ENCODE peak calls at places on chromosomes 11 and 22, in five cellular contexts. E, G, W, S and J are unnamed samples.

GRCh38 chr11:100903284-100903683 is 216.2 kb downstream of the ARHGAP42 start:
- DNase-seq in S (no peak), E (no peak), G (peak), W (no peak), J (no peak)

GRCh38 chr11:58659404-58659803 is 36.9 kb downstream of the CNTF start:
- DNase-seq in E (no peak), G (peak), S (no peak), W (no peak), J (no peak)

GRCh38 chr11:78310500-78310909 is 107.1 kb downstream of the GAB2 start:
- DNase-seq in G (no peak), W (peak), S (peak), E (peak), J (no peak)

GRCh38 chr22:24184057-24184798 is 2.9 kb downstream of the SUSD2 start:
- DNase-seq in E (no peak), S (no peak), W (no peak), G (no peak), J (no peak)

GRCh38 chr11:2382927-2383822 is 6.1 kb downstream of the CD81 start:
- DNase-seq in E (no peak), S (no peak), G (no peak), W (peak), J (no peak)

GRCh38 chr11:71086687-71087258 is 165.6 kb downstream of the SHANK2 start:
- DNase-seq in S (no peak), G (peak), E (no peak), W (no peak), J (no peak)

GRCh38 chr22:48506506-48507145 is 1321.0 kb downstream of the BRD1 start:
- DNase-seq in W (no peak), E (no peak), G (no peak), S (no peak), J (no peak)

GRCh38 chr11:61744609-61745156 is 7.8 kb upstream of the MYRF start:
- DNase-seq in W (no peak), E (no peak), S (no peak), G (no peak), J (no peak)

GRCh38 chr22:30296851-30297250 is 7.5 kb upstream of the CASTOR1 start:
- DNase-seq in E (no peak), W (no peak), S (no peak), G (no peak), J (no peak)

GRCh38 chr11:63851354-63851753 is 12.4 kb downstream of the MARK2 start:
- DNase-seq in W (no peak), S (no peak), G (no peak), E (no peak), J (no peak)

GRCh38 chr11:85844439-85845051 is 10.6 kb upstream of the CCDC83 start:
- DNase-seq in E (no peak), G (peak), W (no peak), S (no peak), J (no peak)

GRCh38 chr11:84594602-84595001 is 1032.5 kb downstream of the DLG2 start:
- DNase-seq in G (no peak), W (no peak), S (no peak), E (no peak), J (no peak)